ENCODE peak calls at places on chromosomes 6 and 20, in six cellular contexts. I is progenitor cell of endocrine pancreas, D is GM06990, R is neural crest cell, F is cardiac fibroblast, S is BJ. H is an unnamed sample.
A peak's percentile ranks its signal among the peaks of the same experiment; 100 is the strongest.

GRCh38 chr20:46186210-46186609 is 68.1 kb downstream of the CD40 start:
- DNase-seq in S (no peak), D (no peak), I (no peak), R (no peak), F (no peak), H (no peak)

GRCh38 chr6:133542056-133542821 is 301.1 kb downstream of the EYA4 start:
- DNase-seq in S (no peak), F (peak; percentile 60), D (no peak), R (no peak), I (no peak), H (no peak)

GRCh38 chr6:73800997-73801396 is 105.0 kb downstream of the CD109 start:
- DNase-seq in I (no peak), D (no peak), S (no peak), R (no peak), F (no peak), H (no peak)

GRCh38 chr20:58244517-58245030 is 16.1 kb upstream of the ANKRD60 start:
- DNase-seq in S (no peak), I (no peak), R (no peak), D (no peak), F (no peak), H (no peak)

GRCh38 chr20:46816916-46817638 is 77.6 kb upstream of the EYA2 start:
- DNase-seq in R (no peak), S (no peak), D (no peak), F (no peak), I (no peak), H (no peak)

GRCh38 chr6:99119109-99120031 is 171.6 kb upstream of the FBXL4 start:
- DNase-seq in S (no peak), F (peak; percentile 60), I (no peak), D (peak; percentile 17), R (peak; percentile 50), H (peak; percentile 57)

GRCh38 chr6:108562503-108562993 is 1.8 kb downstream of the FOXO3 start:
- DNase-seq in I (no peak), D (peak; percentile 18), F (peak; percentile 83), R (peak; percentile 23), S (no peak), H (peak; percentile 63)

GRCh38 chr20:51014797-51015722 is 7.8 kb downstream of the KCNG1 start:
- DNase-seq in S (no peak), D (no peak), I (peak; percentile 62), R (peak; percentile 83), F (peak; percentile 70), H (peak; percentile 85)

GRCh38 chr6:154888896-154889295 is 106.2 kb upstream of the TIAM2 start:
- DNase-seq in R (no peak), S (no peak), I (no peak), D (no peak), F (no peak), H (no peak)

GRCh38 chr6:109441069-109441816 is 719 bp downstream of the SMPD2 start:
- DNase-seq in I (peak; percentile 42), F (peak; percentile 65), R (peak; percentile 26), S (no peak), D (no peak), H (peak; percentile 58)

GRCh38 chr6:161444464-161444863 is 170.6 kb upstream of the AGPAT4 start:
- DNase-seq in R (peak; percentile 21), D (no peak), I (no peak), F (no peak), S (no peak), H (no peak)
- TF ChIP-seq CTCF in R (peak; percentile 17), D (no peak), I (no peak), F (no peak), S (no peak), H (no peak)

DNA sequence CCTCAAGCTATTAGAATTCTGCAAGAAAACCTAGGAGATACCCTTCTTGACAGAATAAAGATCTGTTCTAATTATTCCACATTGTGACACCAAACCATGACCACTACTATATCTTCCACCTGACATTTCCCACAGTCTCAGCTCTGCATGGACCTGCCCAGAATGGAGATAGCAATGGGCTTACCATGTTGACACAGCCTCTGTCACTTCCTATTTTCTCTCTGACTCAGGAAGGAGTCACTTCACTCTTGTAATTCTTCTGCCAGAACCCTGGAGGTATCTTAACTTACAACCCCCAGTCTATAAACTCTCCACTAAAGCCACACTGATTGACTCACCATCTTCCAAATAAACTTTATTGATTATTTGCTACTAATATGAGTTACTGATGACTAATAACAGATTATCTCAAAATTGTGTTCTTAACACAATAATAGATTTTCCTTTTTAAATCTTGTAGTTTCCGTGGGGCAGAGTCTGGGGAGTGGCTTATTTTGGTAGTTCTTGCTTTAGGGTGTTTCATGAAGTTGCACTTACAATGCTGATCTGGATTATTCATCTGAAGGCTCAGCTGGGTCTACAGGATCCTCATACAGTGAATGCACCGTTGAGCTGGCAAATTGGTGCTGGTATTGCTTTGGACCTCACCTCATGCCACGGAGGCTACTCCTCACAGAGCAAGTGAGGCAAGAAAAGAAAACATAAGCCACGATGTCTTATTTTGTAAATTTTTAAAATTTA is 869.9 kb downstream of the KIF16B start:
- DNase-seq in D (no peak), I (no peak), R (no peak), S (peak; percentile 17), F (peak; percentile 83), H (no peak)
- TF ChIP-seq CTCF in D (no peak), I (no peak), R (no peak), S (no peak), F (no peak), H (no peak)

GRCh38 chr20:34755367-34755766 is 51.2 kb downstream of the TP53INP2 start:
- DNase-seq in I (no peak), S (no peak), R (no peak), D (peak; percentile 63), F (no peak), H (no peak)

GRCh38 chr20:34754611-34755010 is 50.5 kb downstream of the TP53INP2 start:
- DNase-seq in R (no peak), S (no peak), I (no peak), F (no peak), D (no peak), H (no peak)

GRCh38 chr20:34750484-34750883 is 46.3 kb downstream of the TP53INP2 start:
- DNase-seq in I (no peak), R (no peak), D (no peak), F (no peak), S (no peak), H (no peak)

GRCh38 chr20:34751453-34751852 is 47.3 kb downstream of the TP53INP2 start:
- DNase-seq in S (no peak), R (no peak), F (no peak), D (no peak), I (no peak), H (no peak)

DNA sequence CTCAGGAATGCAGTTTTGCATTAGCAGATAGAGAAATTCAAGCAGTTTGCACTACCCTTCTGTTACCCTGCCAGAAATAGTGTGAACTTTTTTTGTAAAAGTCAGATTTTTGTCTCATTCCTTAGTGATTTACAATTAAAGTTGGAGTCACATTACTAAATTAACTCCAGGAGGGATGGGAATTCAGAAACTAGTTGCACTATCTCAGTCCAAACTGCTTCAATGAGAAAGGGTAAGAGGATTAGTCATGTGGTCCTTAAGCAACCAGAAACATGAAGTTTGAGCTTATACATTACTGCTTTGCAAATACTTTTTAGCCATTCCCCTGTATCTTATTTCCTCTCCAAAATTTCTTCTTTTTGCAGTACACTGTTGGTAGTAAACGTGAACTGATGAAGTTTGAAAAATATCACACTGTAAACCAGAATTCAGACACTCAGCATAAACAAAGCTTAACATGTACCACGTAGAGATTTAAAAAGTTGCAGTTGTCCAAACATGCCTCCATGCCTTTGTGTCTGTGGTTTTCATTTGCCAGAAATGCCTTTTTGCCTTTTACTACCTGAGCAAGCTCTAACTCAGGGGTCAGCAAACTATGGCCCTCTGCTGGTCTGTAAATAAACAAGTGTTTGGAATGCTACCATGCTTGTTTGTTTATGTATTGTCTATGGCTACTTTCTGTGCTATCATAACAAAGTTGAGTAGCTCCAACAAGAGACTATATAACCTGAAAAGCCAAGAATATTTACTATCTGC is 49.7 kb downstream of the TP53INP2 start:
- DNase-seq in D (no peak), R (no peak), F (no peak), S (no peak), I (no peak), H (no peak)
- TF ChIP-seq CTCF in D (peak; percentile 15), R (peak; percentile 29), F (no peak), S (no peak), I (no peak), H (no peak)

GRCh38 chr20:14950633-14951032 is 613.2 kb upstream of the FLRT3 start:
- DNase-seq in D (no peak), F (no peak), R (no peak), S (no peak), I (no peak), H (no peak)

GRCh38 chr20:14951707-14952106 is 614.3 kb upstream of the FLRT3 start:
- DNase-seq in I (no peak), D (no peak), R (no peak), S (peak; percentile 50), F (no peak), H (no peak)

GRCh38 chr20:14951105-14951504 is 613.7 kb upstream of the FLRT3 start:
- DNase-seq in I (no peak), F (no peak), S (no peak), R (no peak), D (peak; percentile 10), H (no peak)

GRCh38 chr20:14947536-14947935 is 610.1 kb upstream of the FLRT3 start:
- DNase-seq in F (no peak), D (no peak), R (no peak), I (no peak), S (no peak), H (no peak)

GRCh38 chr20:14948416-14948815 is 611.0 kb upstream of the FLRT3 start:
- DNase-seq in F (no peak), S (no peak), D (no peak), I (no peak), R (no peak), H (no peak)
- TF ChIP-seq CTCF in F (no peak), S (no peak), D (peak; percentile 36), I (no peak), R (no peak), H (no peak)

GRCh38 chr6:157271911-157272310 is 51.4 kb downstream of the TMEM242 start:
- DNase-seq in I (no peak), D (no peak), F (no peak), R (no peak), S (no peak), H (no peak)
- TF ChIP-seq CTCF in I (no peak), D (no peak), F (no peak), R (no peak), S (no peak), H (no peak)

DNA sequence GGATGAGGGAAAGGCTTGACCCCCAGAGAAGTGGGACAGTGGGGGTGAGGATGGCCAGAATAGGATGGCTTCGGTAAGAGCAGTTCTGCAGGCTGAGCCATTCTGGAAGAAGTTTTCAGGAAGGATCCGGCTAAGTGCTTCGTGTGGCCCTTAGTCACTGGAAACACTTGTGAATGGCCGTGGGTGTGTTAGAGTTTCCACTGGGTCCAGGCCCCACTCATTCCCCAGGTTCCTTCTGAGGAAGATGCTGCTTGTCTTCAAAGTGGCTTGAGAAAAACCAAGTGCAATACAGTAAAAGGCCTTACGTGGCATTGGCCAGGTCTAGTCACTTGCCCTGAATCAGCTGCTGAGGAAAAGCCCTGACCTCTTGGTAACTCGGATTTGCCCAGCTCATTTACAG is 27.9 kb downstream of the MANBAL start:
- DNase-seq in R (no peak), D (no peak), F (no peak), I (no peak), S (no peak), H (no peak)
- TF ChIP-seq CTCF in R (no peak), D (no peak), F (no peak), I (no peak), S (no peak), H (no peak)

H was measured in endothelial cell.